ENCODE peak calls at places on chromosome 20, in ten cellular contexts. Z, I, J, N, Y, B, V, D, E and T are unnamed samples.

GRCh38 chr20:6632187-6632586 is 135.3 kb upstream of the BMP2 start:
- DNase-seq in N (no peak), I (no peak), V (peak), E (peak), D (no peak), J (no peak), Z (peak), Y (no peak), B (no peak), T (peak)

GRCh38 chr20:6157345-6157744 is 34.5 kb upstream of the FERMT1 start:
- DNase-seq in J (no peak), N (no peak), Y (no peak), Z (no peak), D (no peak), E (no peak), B (no peak), V (no peak), I (no peak), T (no peak)

GRCh38 chr20:58471161-58471834 is 43.9 kb downstream of the APCDD1L start:
- DNase-seq in E (peak), V (no peak), N (peak), J (no peak), Y (no peak), I (peak), D (no peak), B (no peak), Z (no peak), T (peak)

GRCh38 chr20:667351-668034 is 8.1 kb downstream of the SCRT2 start:
- DNase-seq in V (peak), J (peak), B (peak), E (peak), I (no peak), Z (peak), N (no peak), Y (peak), D (peak), T (peak)

GRCh38 chr20:48180039-48180438 is 394.8 kb upstream of the SULF2 start:
- DNase-seq in B (no peak), V (no peak), E (no peak), D (peak), Y (no peak), N (no peak), J (no peak), Z (peak), I (no peak), T (no peak)

GRCh38 chr20:46787986-46788762 is 78.7 kb downstream of the SLC2A10 start:
- DNase-seq in N (no peak), Y (no peak), Z (no peak), V (no peak), I (no peak), J (no peak), D (no peak), B (no peak), E (no peak), T (no peak)

GRCh38 chr20:49385471-49385870 is 97.0 kb downstream of the KCNB1 start:
- DNase-seq in J (peak), V (no peak), E (peak), I (no peak), D (no peak), B (no peak), Z (peak), N (no peak), Y (no peak), T (no peak)

GRCh38 chr20:41697861-41698559 is 79.8 kb upstream of the CHD6 start:
- DNase-seq in I (no peak), D (no peak), V (peak), N (no peak), Y (no peak), B (no peak), Z (peak), E (peak), J (no peak), T (no peak)

GRCh38 chr20:47054945-47055344 is 160.3 kb downstream of the EYA2 start:
- DNase-seq in V (no peak), D (no peak), Y (no peak), Z (no peak), B (no peak), E (no peak), I (no peak), N (no peak), J (peak), T (no peak)

GRCh38 chr20:49729780-49730179 is 16.1 kb upstream of the B4GALT5 start:
- DNase-seq in V (no peak), J (no peak), N (no peak), Y (no peak), E (no peak), B (no peak), D (no peak), I (no peak), Z (no peak), T (no peak)

GRCh38 chr20:53208110-53208908 is 236.2 kb downstream of the TSHZ2 start:
- DNase-seq in N (no peak), I (no peak), D (no peak), E (peak), Y (no peak), J (peak), B (no peak), Z (no peak), V (no peak), T (no peak)

GRCh38 chr20:23023621-23024187 is 11.4 kb upstream of the SSTR4 start:
- DNase-seq in I (no peak), J (no peak), Z (no peak), N (no peak), V (no peak), D (no peak), Y (no peak), B (no peak), E (no peak), T (no peak)

GRCh38 chr20:2005831-2006426 is 12.1 kb upstream of the PDYN start:
- DNase-seq in Z (peak), E (no peak), J (peak), Y (peak), V (peak), N (peak), D (no peak), I (no peak), B (peak), T (peak)

GRCh38 chr20:54257090-54257816 is 49.4 kb downstream of the PFDN4 start:
- DNase-seq in Y (no peak), Z (no peak), N (no peak), J (no peak), V (peak), B (no peak), I (no peak), D (no peak), E (no peak), T (no peak)

GRCh38 chr20:59032713-59033059 is 551 bp upstream of the ATP5F1E start:
- DNase-seq in Z (peak), N (no peak), B (no peak), I (no peak), E (peak), D (peak), Y (no peak), J (no peak), V (no peak), T (no peak)

GRCh38 chr20:603116-603640 is 6.9 kb downstream of the TCF15 start:
- DNase-seq in Y (no peak), E (no peak), Z (no peak), V (no peak), B (no peak), I (peak), J (no peak), D (no peak), N (no peak), T (no peak)

GRCh38 chr20:50113420-50114224 is 672 bp upstream of the UBE2V1 start:
- DNase-seq in D (no peak), B (no peak), J (no peak), E (no peak), Y (no peak), I (no peak), N (no peak), Z (no peak), V (no peak), T (no peak)

GRCh38 chr20:47413189-47413588 is 56.7 kb upstream of the ZMYND8 start:
- DNase-seq in B (no peak), Z (no peak), N (no peak), E (no peak), Y (no peak), D (no peak), I (no peak), V (no peak), J (no peak), T (no peak)

GRCh38 chr20:341682-342081 is 5.2 kb upstream of the NRSN2 start:
- DNase-seq in D (no peak), Z (peak), E (no peak), N (no peak), B (no peak), V (no peak), Y (no peak), J (peak), I (no peak), T (no peak)

GRCh38 chr20:4985658-4986057 is 15.7 kb downstream of the SLC23A2 start:
- DNase-seq in J (no peak), B (no peak), D (no peak), V (no peak), Z (no peak), E (peak), Y (no peak), N (no peak), I (no peak), T (no peak)

GRCh38 chr20:32353848-32354496 is 4.2 kb upstream of the ASXL1 start:
- DNase-seq in N (no peak), Y (no peak), E (no peak), B (no peak), J (no peak), V (no peak), Z (no peak), D (no peak), I (no peak), T (no peak)

GRCh38 chr20:47360489-47361267 is 4.2 kb upstream of the ZMYND8 start:
- DNase-seq in I (peak), Y (peak), E (peak), D (peak), N (peak), J (peak), B (peak), V (peak), Z (peak), T (peak)

GRCh38 chr20:25489221-25489863 is 81.9 kb downstream of the GINS1 start:
- DNase-seq in J (no peak), N (no peak), I (no peak), B (no peak), Z (no peak), D (no peak), E (no peak), V (no peak), Y (no peak), T (no peak)

GRCh38 chr20:61185841-61186601 is 66.0 kb upstream of the CDH4 start:
- DNase-seq in D (peak), I (no peak), V (no peak), J (no peak), E (no peak), B (no peak), N (no peak), Y (no peak), Z (no peak), T (no peak)

GRCh38 chr20:5933802-5934436 is 16.4 kb downstream of the TRMT6 start:
- DNase-seq in Z (peak), D (peak), V (no peak), J (peak), N (no peak), E (peak), I (no peak), B (no peak), Y (no peak), T (no peak)

GRCh38 chr20:53844259-53844658 is 226.1 kb downstream of the BCAS1 start:
- DNase-seq in V (no peak), B (no peak), E (no peak), I (no peak), Z (no peak), J (no peak), Y (no peak), N (no peak), D (no peak), T (no peak)

GRCh38 chr20:36847009-36847709 is 28.8 kb upstream of the TLDC2 start:
- DNase-seq in B (peak), E (no peak), I (peak), Y (peak), J (no peak), Z (no peak), D (no peak), N (peak), V (peak), T (peak)

GRCh38 chr20:6122873-6123649 is at the start of gene FERMT1:
- DNase-seq in B (peak), Z (peak), D (peak), N (peak), V (no peak), I (peak), Y (peak), J (no peak), E (peak), T (peak)

GRCh38 chr20:373171-373890 is 7.2 kb upstream of the TRIB3 start:
- DNase-seq in E (peak), B (peak), D (peak), N (no peak), Z (peak), Y (no peak), I (no peak), V (no peak), J (peak), T (no peak)

GRCh38 chr20:53839423-53840176 is 230.8 kb downstream of the BCAS1 start:
- DNase-seq in J (no peak), D (no peak), N (no peak), V (no peak), Y (peak), E (no peak), I (no peak), B (peak), Z (no peak), T (peak)

GRCh38 chr20:10339609-10340008 is 94.4 kb downstream of the MKKS start:
- DNase-seq in Z (no peak), N (no peak), D (no peak), Y (no peak), I (no peak), E (no peak), V (no peak), J (no peak), B (no peak), T (no peak)

GRCh38 chr20:10337291-10337690 is 96.7 kb downstream of the MKKS start:
- DNase-seq in E (no peak), I (no peak), D (no peak), B (no peak), Z (no peak), V (no peak), Y (no peak), J (no peak), N (no peak), T (no peak)

GRCh38 chr20:10332656-10333421 is 101.2 kb downstream of the MKKS start:
- DNase-seq in J (no peak), I (no peak), B (no peak), D (no peak), N (no peak), V (no peak), Y (no peak), E (no peak), Z (no peak), T (no peak)

GRCh38 chr20:10342152-10342551 is 91.9 kb downstream of the MKKS start:
- DNase-seq in Y (no peak), B (no peak), E (no peak), J (no peak), I (no peak), D (no peak), N (no peak), V (no peak), Z (no peak), T (no peak)

DNA sequence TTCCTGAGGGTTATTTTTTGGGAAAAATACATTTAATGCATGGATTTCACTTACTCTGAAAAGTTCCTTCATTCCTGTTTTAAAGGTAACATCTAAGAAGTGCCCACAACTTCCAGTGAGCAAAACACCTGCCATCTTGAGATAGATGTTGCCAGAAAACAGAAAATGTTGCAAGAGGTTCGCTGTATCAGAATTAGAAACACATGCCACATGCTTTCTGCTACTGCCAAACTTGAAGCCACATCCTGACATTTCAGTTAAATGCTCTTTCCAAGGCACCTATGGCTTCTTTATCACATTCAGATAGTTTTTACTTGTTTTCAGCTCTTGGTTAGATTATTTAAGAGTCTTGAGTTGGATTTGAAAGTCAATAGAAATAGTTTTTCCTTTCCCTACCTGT is 95.2 kb downstream of the MKKS start:
- DNase-seq in I (no peak), N (no peak), E (no peak), Y (no peak), D (no peak), Z (no peak), V (no peak), J (no peak), B (no peak), T (no peak)
- TF ChIP-seq EP300 in I (no peak), N (no peak), E (no peak), Y (no peak), D (no peak), Z (no peak), V (no peak), J (no peak), B (no peak), T (no peak)

GRCh38 chr20:18504479-18505060 is 3.2 kb upstream of the SEC23B start:
- DNase-seq in J (no peak), I (peak), V (no peak), E (no peak), Y (no peak), B (no peak), D (no peak), N (peak), Z (no peak), T (peak)
- TF ChIP-seq EP300 in J (no peak), I (no peak), V (no peak), E (no peak), Y (no peak), B (no peak), D (no peak), N (no peak), Z (no peak), T (no peak)

DNA sequence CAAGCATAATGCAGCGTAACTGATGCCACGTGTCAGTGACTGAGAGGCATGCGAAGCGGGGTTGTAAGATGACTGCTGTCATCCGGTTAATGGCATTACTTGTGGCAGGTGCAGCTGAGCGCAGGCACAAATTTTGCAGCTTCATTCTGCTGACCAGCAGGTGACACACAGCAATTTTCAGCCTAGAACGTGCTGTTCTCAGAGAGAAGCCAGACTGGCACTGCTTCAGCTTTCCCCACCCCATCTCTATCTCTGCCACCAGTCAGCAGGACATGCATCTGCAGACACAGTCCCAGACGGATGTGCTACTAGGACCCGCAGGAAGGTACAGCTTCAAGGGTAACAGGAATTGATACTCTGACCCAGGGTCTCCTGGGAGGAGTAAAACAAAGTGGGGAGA is 221.8 kb downstream of the KIF16B start:
- DNase-seq in V (no peak), I (no peak), Z (no peak), N (no peak), E (peak), B (no peak), Y (no peak), D (no peak), J (no peak), T (no peak)
- TF ChIP-seq EP300 in V (no peak), I (no peak), Z (no peak), N (no peak), E (no peak), B (no peak), Y (no peak), D (no peak), J (no peak), T (no peak)

GRCh38 chr20:62638055-62638570 is 4.2 kb upstream of the SLCO4A1 start:
- DNase-seq in V (no peak), Y (no peak), E (no peak), N (no peak), D (no peak), Z (peak), I (no peak), J (no peak), B (no peak), T (no peak)

GRCh38 chr20:62636446-62636845 is 5.9 kb upstream of the SLCO4A1 start:
- DNase-seq in I (no peak), V (no peak), Z (no peak), N (no peak), Y (no peak), J (no peak), E (no peak), D (no peak), B (no peak), T (no peak)

GRCh38 chr20:62635852-62636251 is 6.5 kb upstream of the SLCO4A1 start:
- DNase-seq in V (no peak), E (no peak), N (no peak), I (no peak), B (no peak), Z (no peak), J (no peak), D (no peak), Y (no peak), T (no peak)

GRCh38 chr20:62637521-62638054 is 4.7 kb upstream of the SLCO4A1 start:
- DNase-seq in N (no peak), I (no peak), D (no peak), J (no peak), B (no peak), E (no peak), V (no peak), Z (no peak), Y (no peak), T (no peak)

DNA sequence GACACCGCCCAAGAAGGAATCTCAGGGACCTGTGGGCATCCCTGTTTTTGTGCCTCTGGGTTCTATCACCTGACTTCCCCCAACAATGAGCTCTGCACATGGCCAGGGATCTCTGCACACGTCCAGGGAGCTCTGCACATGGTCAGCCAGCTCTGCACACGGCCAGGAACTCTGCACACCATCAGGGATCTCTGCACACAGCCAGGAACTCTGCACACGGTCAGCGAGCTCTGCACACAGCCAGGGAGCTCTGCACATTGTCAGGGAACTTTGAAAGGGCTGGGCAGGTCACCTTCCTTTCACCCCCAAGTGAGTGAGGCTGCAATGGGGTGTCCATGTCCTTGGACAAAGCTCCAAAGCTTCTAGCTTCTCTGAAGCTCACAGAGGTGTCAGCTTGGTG is 5.2 kb upstream of the SLCO4A1 start:
- DNase-seq in Y (no peak), Z (no peak), J (no peak), I (no peak), E (no peak), B (no peak), D (no peak), V (no peak), N (no peak), T (no peak)
- TF ChIP-seq EP300 in Y (no peak), Z (no peak), J (no peak), I (no peak), E (no peak), B (no peak), D (no peak), V (no peak), N (no peak), T (no peak)

GRCh38 chr20:38432292-38432691 is 2.8 kb downstream of the SNHG17 start:
- DNase-seq in D (no peak), Z (no peak), J (no peak), E (no peak), V (no peak), N (no peak), I (no peak), Y (no peak), B (no peak), T (no peak)

GRCh38 chr20:38433304-38433972 is 1.7 kb downstream of the SNHG17 start:
- DNase-seq in J (no peak), B (no peak), V (no peak), Y (no peak), N (no peak), E (no peak), Z (no peak), D (no peak), I (no peak), T (no peak)

GRCh38 chr20:38434770-38435554 is at the start of gene SNHG17:
- DNase-seq in V (peak), B (peak), N (peak), J (peak), Y (peak), E (peak), D (peak), I (peak), Z (peak), T (peak)

GRCh38 chr20:38435555-38435939 is 419 bp upstream of the SNHG17 start:
- DNase-seq in J (no peak), N (no peak), V (no peak), Y (no peak), I (no peak), E (no peak), Z (no peak), B (no peak), D (no peak), T (no peak)

DNA sequence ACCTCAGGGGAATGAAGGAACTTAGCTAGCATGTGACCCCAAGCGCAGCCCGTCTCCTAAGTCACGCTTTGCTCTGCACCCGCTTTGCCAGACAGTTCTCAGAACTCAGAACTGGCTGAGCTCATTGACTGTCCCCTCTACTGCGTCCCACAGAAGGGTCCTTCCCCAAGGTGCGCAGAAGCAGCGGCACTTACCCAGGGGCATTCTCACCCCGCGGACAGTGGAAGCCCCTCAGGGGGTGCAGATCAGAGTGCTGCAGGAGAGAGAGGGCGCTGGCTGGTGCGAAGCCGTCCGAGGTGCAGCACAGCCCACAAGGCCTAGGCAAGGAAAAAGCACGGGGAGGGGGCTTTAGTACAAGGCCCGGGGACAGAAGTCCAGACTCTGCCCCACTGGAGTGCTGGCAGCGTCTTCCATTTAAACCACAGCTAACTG is 802 bp downstream of the SNHG17 start:
- DNase-seq in Y (no peak), V (no peak), B (peak), D (no peak), E (peak), J (no peak), N (peak), Z (no peak), I (no peak), T (no peak)
- TF ChIP-seq EP300 in Y (no peak), V (no peak), B (no peak), D (no peak), E (no peak), J (no peak), N (no peak), Z (no peak), I (no peak), T (no peak)